ENCODE peak calls at places on chromosomes 4 and X, in six cellular contexts. I is NT2/D1; V is Caco-2; A is ACHN; N is skeletal muscle cell; C is activated naive CD4-positive, alpha-beta T cell treated with Interleukin-2 at 50 U/mL for 16 hours. F is an unnamed sample.
A peak's percentile ranks its signal among the peaks of the same experiment; 100 is the strongest.

GRCh38 chr4:78612398-78613005 is 60.9 kb downstream of the ANXA3 start:
- DNase-seq in I (no peak), V (no peak), A (peak; percentile 62), N (no peak), C (no peak), F (no peak)

GRCh38 chrX:107483976-107484726 is 34.7 kb downstream of the FRMPD3 start:
- DNase-seq in I (peak; percentile 44), V (no peak), A (no peak), N (peak; percentile 13), C (no peak), F (no peak)

GRCh38 chr4:139331185-139331584 is 28.9 kb upstream of the NDUFC1 start:
- DNase-seq in I (no peak), V (no peak), A (no peak), N (no peak), C (no peak), F (no peak)

GRCh38 chr4:102623622-102624021 is 122.5 kb downstream of the NFKB1 start:
- DNase-seq in I (no peak), V (peak; percentile 51), A (peak; percentile 55), N (no peak), C (no peak), F (no peak)

GRCh38 chr4:63582997-63583396 is 826.3 kb downstream of the TECRL start:
- DNase-seq in I (no peak), V (no peak), A (no peak), N (no peak), C (no peak), F (no peak)

GRCh38 chr4:71980976-71981375 is 50.8 kb upstream of the NPFFR2 start:
- DNase-seq in I (no peak), V (no peak), A (peak; percentile 62), N (no peak), C (no peak), F (no peak)

GRCh38 chr4:947491-947971 is 15.3 kb downstream of the TMEM175 start:
- DNase-seq in I (no peak), V (no peak), A (no peak), N (no peak), C (no peak), F (no peak)

GRCh38 chr4:79044260-79044659 is 105.0 kb upstream of the PAQR3 start:
- DNase-seq in I (no peak), V (no peak), A (no peak), N (no peak), C (no peak), F (no peak)

GRCh38 chr4:3286335-3287175 is 6.3 kb upstream of the RGS12 start:
- DNase-seq in I (no peak), V (no peak), A (no peak), N (no peak), C (no peak), F (no peak)

GRCh38 chr4:145882594-145882993 is 56.0 kb downstream of the ZNF827 start:
- DNase-seq in I (no peak), V (no peak), A (no peak), N (no peak), C (no peak), F (no peak)

GRCh38 chrX:20211261-20211786 is 55.4 kb downstream of the RPS6KA3 start:
- DNase-seq in I (no peak), V (no peak), A (no peak), N (no peak), C (no peak), F (no peak)

F was measured in activated T-cell treated with anti-CD3 and anti-CD28 coated beads, Interleukin-2, amount 50 U/mL, for 48 hours.